ENCODE peak calls at places on chromosomes 6 and 20, in eight cellular contexts. J, L, U, Z, Q, N, F and B are unnamed samples.

GRCh38 chr20:2907519-2907918 is 34.2 kb downstream of the PTPRA start:
- DNase-seq in Z (no peak), N (no peak), F (no peak), L (no peak), Q (no peak), U (no peak), J (no peak), B (no peak)

GRCh38 chr6:72132425-72132824 is 246.1 kb downstream of the RIMS1 start:
- DNase-seq in N (no peak), Z (no peak), F (no peak), U (no peak), L (no peak), J (no peak), Q (no peak), B (no peak)

GRCh38 chr20:63091901-63092659 is 85.3 kb upstream of the BHLHE23 start:
- DNase-seq in U (no peak), L (no peak), J (no peak), N (peak), Q (no peak), Z (no peak), F (no peak), B (no peak)

GRCh38 chr20:6838181-6838826 is 70.8 kb downstream of the BMP2 start:
- DNase-seq in N (no peak), Z (no peak), U (no peak), J (no peak), L (no peak), F (no peak), Q (no peak), B (no peak)

GRCh38 chr6:88262372-88262771 is 96.2 kb upstream of the CNR1 start:
- DNase-seq in Q (no peak), L (no peak), Z (no peak), U (no peak), N (no peak), F (no peak), J (no peak), B (no peak)

GRCh38 chr6:142279350-142280180 is 22.2 kb upstream of the ADGRG6 start:
- DNase-seq in N (no peak), Q (no peak), J (no peak), U (no peak), F (no peak), Z (peak), L (no peak), B (no peak)

GRCh38 chr20:50029697-50030428 is 47.1 kb downstream of the SNAI1 start:
- DNase-seq in Q (no peak), J (no peak), N (no peak), F (no peak), Z (peak), U (no peak), L (no peak), B (no peak)

GRCh38 chr6:148294059-148294458 is 48.6 kb upstream of the SASH1 start:
- DNase-seq in Q (no peak), Z (no peak), F (no peak), U (no peak), N (no peak), J (no peak), L (no peak), B (no peak)

GRCh38 chr20:32945710-32946221 is 58.5 kb downstream of the SUN5 start:
- DNase-seq in J (peak), Z (peak), Q (no peak), U (no peak), F (no peak), L (no peak), N (no peak), B (no peak)

GRCh38 chr6:100881707-100882040 is 545 bp upstream of the ASCC3 start:
- DNase-seq in J (no peak), F (no peak), Q (no peak), Z (no peak), U (no peak), N (no peak), L (no peak), B (no peak)

GRCh38 chr6:128410584-128410983 is 109.8 kb downstream of the PTPRK start:
- DNase-seq in N (no peak), J (no peak), L (no peak), Q (no peak), F (no peak), U (no peak), Z (no peak), B (no peak)

GRCh38 chr6:82251942-82252341 is 4.4 kb upstream of the IBTK start:
- DNase-seq in Q (no peak), N (no peak), U (no peak), J (peak), L (no peak), Z (peak), F (no peak), B (no peak)

GRCh38 chr20:63215101-63216040 is 560 bp downstream of the YTHDF1 start:
- DNase-seq in Z (peak), N (no peak), U (peak), Q (no peak), J (peak), F (peak), L (peak), B (no peak)

GRCh38 chr20:43853918-43854317 is 60.7 kb upstream of the TOX2 start:
- DNase-seq in Q (no peak), L (no peak), J (no peak), N (no peak), F (no peak), Z (no peak), U (no peak), B (no peak)

GRCh38 chr6:142868917-142869316 is 76.1 kb downstream of the HIVEP2 start:
- DNase-seq in N (no peak), Q (no peak), J (no peak), U (no peak), L (no peak), F (no peak), Z (no peak), B (no peak)

GRCh38 chr6:87914637-87915395 is 132.8 kb upstream of the SPACA1 start:
- DNase-seq in N (no peak), L (peak), F (no peak), J (peak), Z (no peak), Q (no peak), U (no peak), B (no peak)

GRCh38 chr6:27188206-27188884 is 59.2 kb upstream of the PRSS16 start:
- DNase-seq in N (no peak), Z (peak), U (peak), Q (peak), F (no peak), J (peak), L (peak), B (peak)

GRCh38 chr6:3176562-3177355 is 19.4 kb upstream of the TUBB2A start:
- DNase-seq in N (no peak), Q (no peak), F (no peak), U (no peak), J (peak), Z (peak), L (peak), B (peak)

GRCh38 chr6:30647802-30648460 is 998 bp downstream of the C6orf136 start:
- DNase-seq in U (no peak), J (no peak), Q (no peak), N (no peak), Z (peak), L (no peak), F (no peak), B (no peak)

GRCh38 chr20:24665741-24666191 is 196.3 kb downstream of the SYNDIG1 start:
- DNase-seq in Q (no peak), U (no peak), L (no peak), J (no peak), N (no peak), Z (no peak), F (no peak), B (no peak)

GRCh38 chr20:1537731-1538058 is 19.8 kb downstream of the SIRPD start:
- DNase-seq in U (no peak), J (no peak), L (no peak), F (no peak), N (peak), Q (no peak), Z (no peak), B (no peak)

GRCh38 chr20:63758152-63758551 is 18.6 kb downstream of the SLC2A4RG start:
- DNase-seq in N (no peak), F (no peak), L (no peak), U (no peak), Z (no peak), J (no peak), Q (no peak), B (no peak)

GRCh38 chr20:58071991-58072390 is 156.5 kb downstream of the ANKRD60 start:
- DNase-seq in N (no peak), U (no peak), Z (no peak), L (no peak), Q (no peak), J (no peak), F (no peak), B (no peak)

GRCh38 chr6:142009647-142010046 is 123.1 kb upstream of the GJE1 start:
- DNase-seq in F (no peak), Z (peak), L (no peak), U (no peak), J (no peak), N (no peak), Q (no peak), B (no peak)

GRCh38 chr6:127051571-127052260 is 66.8 kb upstream of the RSPO3 start:
- DNase-seq in Z (no peak), F (no peak), N (no peak), J (peak), L (no peak), U (no peak), Q (no peak), B (no peak)

GRCh38 chr20:52972190-52972937 is at the start of gene TSHZ2:
- DNase-seq in N (peak), L (no peak), Z (peak), J (peak), U (peak), F (no peak), Q (no peak), B (no peak)

GRCh38 chr6:32609731-32610640 is 20.3 kb upstream of the HLA-DRB1 start:
- DNase-seq in L (peak), N (peak), Z (peak), F (no peak), J (peak), U (peak), Q (no peak), B (peak)